ENCODE peak calls at places on chromosomes 5 and 9, in seven cellular contexts. V, T, U, G, R, D and X are unnamed samples.

GRCh38 chr5:72938206-72938605 is 17.6 kb upstream of the FCHO2 start:
- DNase-seq in V (no peak), T (no peak), U (no peak), G (no peak), R (no peak), D (no peak), X (no peak)

GRCh38 chr5:1294839-1295649 is at the start of gene TERT:
- DNase-seq in V (no peak), T (peak; percentile 69), U (no peak), G (no peak), R (peak; percentile 59), D (no peak), X (no peak)

GRCh38 chr9:76654575-76654974 is 109.7 kb upstream of the PCA3 start:
- DNase-seq in V (no peak), T (no peak), U (no peak), G (no peak), R (no peak), D (no peak), X (no peak)

GRCh38 chr5:108398964-108399363 is 17.1 kb upstream of the FBXL17 start:
- DNase-seq in V (no peak), T (no peak), U (no peak), G (no peak), R (no peak), D (no peak), X (no peak)

GRCh38 chr9:116137010-116137409 is 16.6 kb upstream of the PAPPA start:
- DNase-seq in V (no peak), T (no peak), U (no peak), G (no peak), R (no peak), D (no peak), X (no peak)

GRCh38 chr5:37900692-37901091 is 60.9 kb upstream of the GDNF start:
- DNase-seq in V (peak; percentile 10), T (no peak), U (no peak), G (peak; percentile 70), R (no peak), D (peak; percentile 79), X (no peak)

GRCh38 chr5:170121321-170121720 is 15.6 kb downstream of the FOXI1 start:
- DNase-seq in V (no peak), T (no peak), U (no peak), G (no peak), R (no peak), D (no peak), X (no peak)

GRCh38 chr9:125794708-125795107 is 47.5 kb downstream of the PBX3 start:
- DNase-seq in V (no peak), T (no peak), U (no peak), G (no peak), R (no peak), D (no peak), X (peak; percentile 7)

GRCh38 chr5:165616550-165617430 is 2111.4 kb downstream of the MAT2B start:
- DNase-seq in V (no peak), T (no peak), U (no peak), G (no peak), R (no peak), D (no peak), X (no peak)

DNA sequence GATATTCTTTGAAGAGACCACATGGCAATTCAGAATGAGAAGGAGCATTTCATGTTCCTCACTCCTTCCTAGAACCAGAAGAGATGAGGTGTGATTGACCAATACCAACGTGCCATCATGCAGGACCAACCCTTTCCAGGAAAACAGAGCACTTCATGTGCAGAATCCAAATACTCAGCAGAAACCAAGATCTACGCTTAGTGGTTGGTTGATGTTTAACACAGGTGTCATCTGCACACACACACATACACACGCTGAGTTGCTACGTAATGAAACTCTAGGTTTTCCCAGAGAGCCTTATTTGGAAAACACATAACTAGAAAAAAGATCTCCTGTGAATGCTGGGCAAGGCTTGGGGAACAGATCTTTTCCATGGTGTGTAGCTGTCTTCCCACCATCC is 21.1 kb upstream of the ZNF622 start:
- DNase-seq in V (no peak), T (no peak), U (no peak), G (no peak), R (no peak), D (no peak), X (no peak)
- H3K27ac ChIP-seq in V (no peak overlapping the region), T (no peak overlapping the region), U (no peak overlapping the region), G (no peak overlapping the region), R (no peak overlapping the region), D (peak overlapping the region; percentile 86), X (peak overlapping the region; percentile 85)

GRCh38 chr9:90987566-90987965 is 185.9 kb downstream of the SYK start:
- DNase-seq in V (no peak), T (no peak), U (peak; percentile 66), G (no peak), R (no peak), D (no peak), X (no peak)

GRCh38 chr9:90981726-90982125 is 180.1 kb downstream of the SYK start:
- DNase-seq in V (no peak), T (no peak), U (no peak), G (no peak), R (no peak), D (no peak), X (no peak)

GRCh38 chr9:90979614-90980013 is 178.0 kb downstream of the SYK start:
- DNase-seq in V (no peak), T (no peak), U (no peak), G (no peak), R (no peak), D (no peak), X (no peak)

GRCh38 chr9:90985631-90986030 is 184.0 kb downstream of the SYK start:
- DNase-seq in V (no peak), T (no peak), U (no peak), G (no peak), R (no peak), D (no peak), X (no peak)

GRCh38 chr9:90983394-90983793 is 181.8 kb downstream of the SYK start:
- DNase-seq in V (no peak), T (no peak), U (no peak), G (no peak), R (no peak), D (no peak), X (no peak)
- TF ChIP-seq CTCF in V (no peak), T (no peak), U (no peak), G (no peak), R (no peak), D (no peak), X (no peak)

DNA sequence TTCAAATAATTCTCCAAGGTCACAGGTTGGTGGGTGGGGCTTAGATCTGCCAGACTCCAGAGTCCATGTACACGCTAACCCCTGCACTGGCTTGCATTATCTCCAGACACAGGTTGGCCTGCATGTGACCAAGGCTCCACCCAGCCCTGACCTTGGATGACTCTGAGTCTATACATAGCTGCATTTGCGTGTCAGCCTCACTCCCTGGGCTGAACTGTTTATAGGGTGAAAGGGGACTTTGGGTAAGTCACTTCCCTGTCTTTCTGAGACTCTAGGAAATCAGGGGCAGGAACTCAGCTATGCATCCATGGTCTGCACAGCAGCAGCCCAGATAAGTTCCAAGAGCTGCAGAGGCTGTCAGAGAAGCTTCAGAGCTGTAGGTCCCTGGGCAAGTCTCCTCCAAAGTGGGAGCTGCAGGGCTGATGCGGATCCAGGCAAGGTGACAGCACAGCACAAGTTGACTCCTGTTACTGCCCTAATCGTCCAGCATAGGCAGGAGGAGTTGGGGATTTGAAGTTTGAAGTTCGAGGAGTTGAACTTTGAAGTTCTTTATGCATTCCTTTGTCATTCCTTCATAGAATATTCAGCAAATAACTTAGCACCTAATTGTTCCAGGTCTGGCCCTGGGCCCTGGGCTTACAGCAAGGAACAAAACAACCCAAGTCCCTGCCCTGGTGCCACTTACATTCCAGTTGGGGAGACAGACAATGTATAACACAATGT is 53.4 kb downstream of the SLC22A5 start:
- DNase-seq in V (no peak), T (no peak), U (no peak), G (peak; percentile 83), R (no peak), D (peak; percentile 65), X (peak; percentile 84)
- H3K27ac ChIP-seq in V (no peak overlapping the region), T (peak overlapping the region; percentile 27), U (no peak overlapping the region), G (peak overlapping the region; percentile 4), R (no peak overlapping the region), D (peak overlapping the region; percentile 99), X (peak overlapping the region; percentile 64)

DNA sequence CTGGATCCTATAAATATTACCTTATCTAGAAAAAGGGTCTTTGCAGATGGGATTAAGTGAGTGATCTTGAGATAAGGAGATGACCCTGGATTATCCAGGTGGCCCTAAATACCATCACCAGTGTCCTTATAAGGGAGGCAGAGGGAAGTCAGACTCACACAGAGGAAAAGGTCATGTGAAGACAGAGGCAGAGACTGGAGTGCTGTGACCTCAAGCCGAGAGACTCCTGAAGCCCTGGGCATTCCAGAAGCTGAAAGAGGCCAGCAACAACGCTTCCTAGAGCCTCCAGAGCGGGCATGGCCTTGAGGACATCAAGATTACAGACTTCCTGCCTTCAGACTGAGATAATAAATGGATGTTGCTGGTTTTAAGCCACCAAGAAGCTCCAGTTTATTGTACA is 118.8 kb downstream of the ATPSCKMT start:
- DNase-seq in V (no peak), T (no peak), U (no peak), G (no peak), R (no peak), D (no peak), X (no peak)
- TF ChIP-seq CTCF in V (no peak), T (no peak), U (no peak), G (no peak), R (no peak), D (no peak), X (no peak)

GRCh38 chr5:177367981-177368960 is 10.5 kb downstream of the RGS14 start:
- DNase-seq in V (no peak), T (no peak), U (no peak), G (no peak), R (no peak), D (no peak), X (peak; percentile 58)

GRCh38 chr5:177369050-177369912 is 11.6 kb downstream of the RGS14 start:
- DNase-seq in V (no peak), T (no peak), U (no peak), G (no peak), R (no peak), D (no peak), X (peak; percentile 55)

GRCh38 chr5:177366528-177367322 is 9.0 kb downstream of the RGS14 start:
- DNase-seq in V (no peak), T (no peak), U (peak; percentile 92), G (peak; percentile 92), R (no peak), D (peak; percentile 89), X (peak; percentile 96)

GRCh38 chr5:177365845-177366527 is 8.3 kb downstream of the RGS14 start:
- DNase-seq in V (no peak), T (no peak), U (no peak), G (no peak), R (no peak), D (no peak), X (no peak)

GRCh38 chr5:177367323-177367848 is 9.7 kb downstream of the RGS14 start:
- DNase-seq in V (no peak), T (no peak), U (no peak), G (no peak), R (no peak), D (no peak), X (no peak)
- H3K27ac ChIP-seq in V (no peak overlapping the region), T (no peak overlapping the region), U (peak overlapping the region; percentile 96), G (peak overlapping the region; percentile 75), R (no peak overlapping the region), D (peak overlapping the region; percentile 82), X (peak overlapping the region; percentile 94)

DNA sequence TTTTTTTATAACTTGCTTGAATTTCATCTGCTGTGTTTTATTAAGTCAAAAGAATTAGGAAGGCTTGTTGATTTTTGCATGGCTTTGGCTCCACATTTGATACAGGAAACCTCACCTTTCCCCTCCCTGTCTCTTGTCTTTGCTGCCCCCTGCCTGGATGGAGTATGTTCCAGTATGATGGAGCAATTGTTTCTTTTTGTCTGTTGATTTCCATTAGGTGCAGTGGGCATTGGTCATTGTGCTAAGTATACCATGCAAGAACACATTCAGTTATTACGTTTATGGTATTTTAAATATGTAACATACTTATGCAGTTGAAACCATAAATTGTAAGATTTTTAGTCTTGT is 19.6 kb downstream of the TJP2 start:
- DNase-seq in V (no peak), T (no peak), U (no peak), G (no peak), R (no peak), D (no peak), X (no peak)
- TF ChIP-seq CTCF in V (no peak), T (no peak), U (no peak), G (peak; percentile 39), R (no peak), D (no peak), X (no peak)